ENCODE peak calls at places on chromosomes 16 and 17, in six cellular contexts. One of them, this sample, is unnamed.

GRCh38 chr17:48630925-48631692 is 5.0 kb upstream of the HOXB9 start:
- DNase-seq in GM10248: no peak
- DNase-seq in psoas muscle: no peak
- DNase-seq in AG09309: no peak
- DNase-seq in tibial nerve: no peak
- DNase-seq in cardiac fibroblast: no peak
- DNase-seq in this sample: peak

GRCh38 chr17:78276098-78276497 is 44.7 kb downstream of the TMEM235 start:
- DNase-seq in GM10248: no peak
- DNase-seq in psoas muscle: no peak
- DNase-seq in AG09309: no peak
- DNase-seq in tibial nerve: no peak
- DNase-seq in cardiac fibroblast: no peak
- DNase-seq in this sample: no peak

GRCh38 chr16:53881371-53881770 is 177.4 kb downstream of the FTO start:
- DNase-seq in GM10248: no peak
- DNase-seq in psoas muscle: no peak
- DNase-seq in AG09309: peak
- DNase-seq in tibial nerve: no peak
- DNase-seq in cardiac fibroblast: peak
- DNase-seq in this sample: no peak

GRCh38 chr17:61485067-61485775 is 33.0 kb downstream of the TBX4 start:
- DNase-seq in GM10248: no peak
- DNase-seq in psoas muscle: no peak
- DNase-seq in AG09309: no peak
- DNase-seq in tibial nerve: no peak
- DNase-seq in cardiac fibroblast: no peak
- DNase-seq in this sample: no peak

GRCh38 chr17:69609495-69610315 is 195.2 kb downstream of the MAP2K6 start:
- DNase-seq in GM10248: no peak
- DNase-seq in psoas muscle: no peak
- DNase-seq in AG09309: peak
- DNase-seq in tibial nerve: no peak
- DNase-seq in cardiac fibroblast: peak
- DNase-seq in this sample: no peak

GRCh38 chr17:76612977-76613851 is 27.6 kb upstream of the ST6GALNAC2 start:
- DNase-seq in GM10248: no peak
- DNase-seq in psoas muscle: no peak
- DNase-seq in AG09309: no peak
- DNase-seq in tibial nerve: no peak
- DNase-seq in cardiac fibroblast: no peak
- DNase-seq in this sample: no peak

GRCh38 chr17:16141685-16142084 is 73.6 kb downstream of the NCOR1 start:
- DNase-seq in GM10248: no peak
- DNase-seq in psoas muscle: no peak
- DNase-seq in AG09309: no peak
- DNase-seq in tibial nerve: no peak
- DNase-seq in cardiac fibroblast: no peak
- DNase-seq in this sample: no peak

GRCh38 chr17:10754109-10754508 is 24.3 kb upstream of the TMEM220 start:
- DNase-seq in GM10248: peak
- DNase-seq in psoas muscle: peak
- DNase-seq in AG09309: no peak
- DNase-seq in tibial nerve: no peak
- DNase-seq in cardiac fibroblast: peak
- DNase-seq in this sample: no peak

GRCh38 chr17:28471531-28472342 is 1.7 kb upstream of the SLC13A2 start:
- DNase-seq in GM10248: no peak
- DNase-seq in psoas muscle: no peak
- DNase-seq in AG09309: no peak
- DNase-seq in tibial nerve: no peak
- DNase-seq in cardiac fibroblast: no peak
- DNase-seq in this sample: no peak

GRCh38 chr16:19842758-19843157 is 41.9 kb downstream of the GPRC5B start:
- DNase-seq in GM10248: no peak
- DNase-seq in psoas muscle: no peak
- DNase-seq in AG09309: no peak
- DNase-seq in tibial nerve: no peak
- DNase-seq in cardiac fibroblast: no peak
- DNase-seq in this sample: no peak

GRCh38 chr17:74987418-74987908 is at the start of gene CDR2L:
- DNase-seq in GM10248: peak
- DNase-seq in psoas muscle: peak
- DNase-seq in AG09309: peak
- DNase-seq in tibial nerve: peak
- DNase-seq in cardiac fibroblast: peak
- DNase-seq in this sample: peak

GRCh38 chr16:66135376-66135775 is 231.1 kb upstream of the CDH5 start:
- DNase-seq in GM10248: no peak
- DNase-seq in psoas muscle: peak
- DNase-seq in AG09309: no peak
- DNase-seq in tibial nerve: peak
- DNase-seq in cardiac fibroblast: peak
- DNase-seq in this sample: no peak

GRCh38 chr17:48539177-48539576 is 5.7 kb downstream of the HOXB2 start:
- DNase-seq in GM10248: no peak
- DNase-seq in psoas muscle: no peak
- DNase-seq in AG09309: peak
- DNase-seq in tibial nerve: no peak
- DNase-seq in cardiac fibroblast: peak
- DNase-seq in this sample: no peak

GRCh38 chr17:44738214-44738906 is 20.4 kb upstream of the ADAM11 start:
- DNase-seq in GM10248: peak
- DNase-seq in psoas muscle: no peak
- DNase-seq in AG09309: no peak
- DNase-seq in tibial nerve: no peak
- DNase-seq in cardiac fibroblast: no peak
- DNase-seq in this sample: no peak

GRCh38 chr17:32586666-32587065 is 99.9 kb downstream of the CDK5R1 start:
- DNase-seq in GM10248: no peak
- DNase-seq in psoas muscle: no peak
- DNase-seq in AG09309: no peak
- DNase-seq in tibial nerve: no peak
- DNase-seq in cardiac fibroblast: peak
- DNase-seq in this sample: no peak

GRCh38 chr16:11685844-11686618 is 17.8 kb downstream of the SNN start:
- DNase-seq in GM10248: no peak
- DNase-seq in psoas muscle: no peak
- DNase-seq in AG09309: no peak
- DNase-seq in tibial nerve: no peak
- DNase-seq in cardiac fibroblast: no peak
- DNase-seq in this sample: no peak

GRCh38 chr16:11688520-11688886 is 20.2 kb downstream of the SNN start:
- DNase-seq in GM10248: no peak
- DNase-seq in psoas muscle: no peak
- DNase-seq in AG09309: no peak
- DNase-seq in tibial nerve: no peak
- DNase-seq in cardiac fibroblast: no peak
- DNase-seq in this sample: no peak

GRCh38 chr16:11684231-11685025 is 16.2 kb downstream of the SNN start:
- DNase-seq in GM10248: no peak
- DNase-seq in psoas muscle: no peak
- DNase-seq in AG09309: no peak
- DNase-seq in tibial nerve: no peak
- DNase-seq in cardiac fibroblast: no peak
- DNase-seq in this sample: no peak

GRCh38 chr16:11687606-11688519 is 19.6 kb downstream of the SNN start:
- DNase-seq in GM10248: no peak
- DNase-seq in psoas muscle: no peak
- DNase-seq in AG09309: no peak
- DNase-seq in tibial nerve: no peak
- DNase-seq in cardiac fibroblast: no peak
- DNase-seq in this sample: no peak

DNA sequence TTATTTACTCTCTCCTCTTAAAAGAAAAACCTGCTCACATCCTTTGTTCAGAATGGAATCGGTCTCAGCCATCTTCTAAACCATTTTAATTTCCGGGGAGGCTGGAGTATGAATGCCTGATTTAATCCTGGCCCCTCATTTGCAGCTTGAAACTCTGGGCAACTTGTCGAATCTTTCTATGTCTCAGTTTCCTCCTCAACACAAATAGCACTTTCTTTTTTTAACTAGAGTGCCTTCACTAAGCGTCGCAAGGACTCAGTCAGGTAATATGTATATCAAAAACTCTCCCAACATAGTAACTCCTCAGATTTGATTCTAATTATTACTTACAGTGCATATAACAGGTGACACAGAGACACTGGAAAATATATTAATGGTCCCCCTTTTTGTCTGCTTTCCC is 18.5 kb downstream of the SNN start:
- DNase-seq in GM10248: no peak
- DNase-seq in psoas muscle: no peak
- DNase-seq in AG09309: no peak
- DNase-seq in tibial nerve: no peak
- DNase-seq in cardiac fibroblast: no peak
- DNase-seq in this sample: no peak
- TF ChIP-seq CTCF in GM10248: no peak
- TF ChIP-seq CTCF in psoas muscle: no peak
- TF ChIP-seq CTCF in AG09309: no peak
- TF ChIP-seq CTCF in tibial nerve: no peak
- TF ChIP-seq CTCF in cardiac fibroblast: no peak
- TF ChIP-seq CTCF in this sample: no peak

DNA sequence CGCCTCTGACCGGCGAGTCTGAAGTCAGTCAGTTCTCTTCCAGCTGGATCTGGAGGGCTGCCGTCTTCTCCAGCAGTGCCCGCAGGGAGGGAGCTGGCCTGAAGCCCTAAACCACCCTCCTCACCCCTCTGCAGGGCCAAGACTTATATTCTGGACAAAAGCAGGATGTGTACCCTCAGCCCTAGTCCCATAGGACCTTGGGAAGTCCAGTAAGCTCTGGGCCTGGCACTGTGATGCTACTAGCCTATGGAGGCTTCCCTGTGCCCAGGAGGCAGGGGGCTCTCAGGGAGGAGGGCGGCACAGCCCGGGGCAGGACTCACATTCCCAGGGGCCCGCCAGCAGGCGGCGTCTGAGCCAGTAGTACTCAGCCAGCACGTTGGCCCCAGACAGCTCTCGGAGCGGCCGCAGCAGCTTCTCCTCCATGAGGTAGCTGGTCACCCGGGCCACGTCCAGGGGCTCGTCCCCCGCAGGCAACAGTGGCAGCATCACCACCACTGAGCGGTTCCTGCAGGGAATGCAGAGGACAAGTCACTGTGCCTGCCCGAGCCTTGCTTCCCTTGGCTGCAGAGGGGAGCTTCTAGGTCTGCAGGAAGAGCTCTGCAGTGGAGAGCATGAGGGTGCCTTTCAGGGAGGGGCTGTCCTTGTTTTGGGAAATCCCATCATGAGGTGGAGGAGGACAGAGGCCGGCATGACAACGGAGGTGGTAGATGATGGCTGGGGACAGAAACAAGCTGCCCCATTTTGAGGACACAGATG is 41.7 kb downstream of the RMI2 start:
- DNase-seq in GM10248: no peak
- DNase-seq in psoas muscle: peak
- DNase-seq in AG09309: no peak
- DNase-seq in tibial nerve: no peak
- DNase-seq in cardiac fibroblast: peak
- DNase-seq in this sample: no peak
- TF ChIP-seq CTCF in GM10248: peak
- TF ChIP-seq CTCF in psoas muscle: peak
- TF ChIP-seq CTCF in AG09309: peak
- TF ChIP-seq CTCF in tibial nerve: peak
- TF ChIP-seq CTCF in cardiac fibroblast: peak
- TF ChIP-seq CTCF in this sample: peak

GRCh38 chr17:73648543-73648820 is 4.2 kb upstream of the SDK2 start:
- DNase-seq in GM10248: no peak
- DNase-seq in psoas muscle: no peak
- DNase-seq in AG09309: no peak
- DNase-seq in tibial nerve: no peak
- DNase-seq in cardiac fibroblast: no peak
- DNase-seq in this sample: no peak

GRCh38 chr17:73650617-73651200 is 6.5 kb upstream of the SDK2 start:
- DNase-seq in GM10248: no peak
- DNase-seq in psoas muscle: no peak
- DNase-seq in AG09309: no peak
- DNase-seq in tibial nerve: no peak
- DNase-seq in cardiac fibroblast: no peak
- DNase-seq in this sample: no peak

GRCh38 chr17:73648974-73649373 is 4.7 kb upstream of the SDK2 start:
- DNase-seq in GM10248: no peak
- DNase-seq in psoas muscle: no peak
- DNase-seq in AG09309: no peak
- DNase-seq in tibial nerve: no peak
- DNase-seq in cardiac fibroblast: no peak
- DNase-seq in this sample: no peak

GRCh38 chr17:73647767-73648542 is 3.7 kb upstream of the SDK2 start:
- DNase-seq in GM10248: no peak
- DNase-seq in psoas muscle: no peak
- DNase-seq in AG09309: no peak
- DNase-seq in tibial nerve: no peak
- DNase-seq in cardiac fibroblast: no peak
- DNase-seq in this sample: no peak

GRCh38 chr17:73650147-73650546 is 5.9 kb upstream of the SDK2 start:
- DNase-seq in GM10248: no peak
- DNase-seq in psoas muscle: no peak
- DNase-seq in AG09309: no peak
- DNase-seq in tibial nerve: no peak
- DNase-seq in cardiac fibroblast: no peak
- DNase-seq in this sample: no peak
- TF ChIP-seq CTCF in GM10248: no peak
- TF ChIP-seq CTCF in psoas muscle: no peak
- TF ChIP-seq CTCF in AG09309: no peak
- TF ChIP-seq CTCF in tibial nerve: no peak
- TF ChIP-seq CTCF in cardiac fibroblast: no peak
- TF ChIP-seq CTCF in this sample: no peak

DNA sequence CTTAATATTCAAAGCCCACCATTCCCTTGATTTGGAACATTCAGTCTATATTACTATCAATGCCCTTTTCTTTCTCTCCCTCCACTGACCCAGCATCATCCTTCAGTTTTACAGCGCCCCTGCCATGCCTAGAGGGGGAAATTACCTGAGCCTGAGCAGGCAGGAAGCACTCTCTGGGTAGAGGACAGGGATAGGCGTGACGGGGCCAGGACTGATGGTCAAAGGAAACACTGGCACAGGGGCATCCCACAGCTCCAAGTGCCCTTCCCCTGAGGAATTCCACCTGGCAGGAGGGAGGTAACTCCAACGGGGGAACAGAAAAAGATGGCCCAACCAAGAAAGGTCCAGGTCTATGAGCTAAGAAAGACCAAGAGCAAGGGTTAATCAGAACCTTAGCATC is 10.0 kb downstream of the CTC1 start:
- DNase-seq in GM10248: no peak
- DNase-seq in psoas muscle: no peak
- DNase-seq in AG09309: no peak
- DNase-seq in tibial nerve: no peak
- DNase-seq in cardiac fibroblast: no peak
- DNase-seq in this sample: no peak
- TF ChIP-seq CTCF in GM10248: no peak
- TF ChIP-seq CTCF in psoas muscle: no peak
- TF ChIP-seq CTCF in AG09309: no peak
- TF ChIP-seq CTCF in tibial nerve: no peak
- TF ChIP-seq CTCF in cardiac fibroblast: no peak
- TF ChIP-seq CTCF in this sample: no peak

GRCh38 chr17:42577532-42578281 is at the start of gene PSMC3IP:
- DNase-seq in GM10248: peak
- DNase-seq in psoas muscle: peak
- DNase-seq in AG09309: peak
- DNase-seq in tibial nerve: peak
- DNase-seq in cardiac fibroblast: peak
- DNase-seq in this sample: peak
- TF ChIP-seq CTCF in GM10248: peak
- TF ChIP-seq CTCF in psoas muscle: peak
- TF ChIP-seq CTCF in AG09309: peak
- TF ChIP-seq CTCF in tibial nerve: peak
- TF ChIP-seq CTCF in cardiac fibroblast: peak
- TF ChIP-seq CTCF in this sample: no peak

This sample was measured in CD14-positive monocyte.